ENCODE peak calls at places on chromosomes 6 and 20, in eight cellular contexts. One of them, this sample, is unnamed.

GRCh38 chr20:19814241-19814640 is 56.2 kb downstream of the RIN2 start:
- DNase-seq in Panc1: no peak
- DNase-seq in heart left ventricle: no peak
- DNase-seq in A549: no peak
- DNase-seq in heart right ventricle: no peak
- DNase-seq in GM23248: no peak
- DNase-seq in DND-41: no peak
- DNase-seq in fibroblast of lung: no peak
- DNase-seq in this sample: no peak

GRCh38 chr6:40706222-40706621 is 119.1 kb upstream of the LRFN2 start:
- DNase-seq in Panc1: no peak
- DNase-seq in heart left ventricle: no peak
- DNase-seq in A549: no peak
- DNase-seq in heart right ventricle: no peak
- DNase-seq in GM23248: no peak
- DNase-seq in DND-41: no peak
- DNase-seq in fibroblast of lung: no peak
- DNase-seq in this sample: no peak

GRCh38 chr20:21710341-21710740 is 4.9 kb downstream of the PAX1 start:
- DNase-seq in Panc1: no peak
- DNase-seq in heart left ventricle: no peak
- DNase-seq in A549: no peak
- DNase-seq in heart right ventricle: no peak
- DNase-seq in GM23248: no peak
- DNase-seq in DND-41: no peak
- DNase-seq in fibroblast of lung: no peak
- DNase-seq in this sample: no peak

GRCh38 chr20:55684578-55684977 is 320.7 kb downstream of the CBLN4 start:
- DNase-seq in Panc1: no peak
- DNase-seq in heart left ventricle: no peak
- DNase-seq in A549: no peak
- DNase-seq in heart right ventricle: peak; percentile 6
- DNase-seq in GM23248: no peak
- DNase-seq in DND-41: no peak
- DNase-seq in fibroblast of lung: no peak
- DNase-seq in this sample: no peak

GRCh38 chr6:73710470-73710869 is 14.5 kb downstream of the CD109 start:
- DNase-seq in Panc1: no peak
- DNase-seq in heart left ventricle: no peak
- DNase-seq in A549: no peak
- DNase-seq in heart right ventricle: no peak
- DNase-seq in GM23248: peak; percentile 40
- DNase-seq in DND-41: no peak
- DNase-seq in fibroblast of lung: peak; percentile 44
- DNase-seq in this sample: no peak

GRCh38 chr20:40657526-40657925 is 31.5 kb downstream of the MAFB start:
- DNase-seq in Panc1: no peak
- DNase-seq in heart left ventricle: no peak
- DNase-seq in A549: no peak
- DNase-seq in heart right ventricle: no peak
- DNase-seq in GM23248: peak; percentile 71
- DNase-seq in DND-41: no peak
- DNase-seq in fibroblast of lung: no peak
- DNase-seq in this sample: peak; percentile 60

GRCh38 chr6:134533991-134534390 is 216.1 kb upstream of the SGK1 start:
- DNase-seq in Panc1: no peak
- DNase-seq in heart left ventricle: peak; percentile 30
- DNase-seq in A549: no peak
- DNase-seq in heart right ventricle: no peak
- DNase-seq in GM23248: no peak
- DNase-seq in DND-41: no peak
- DNase-seq in fibroblast of lung: no peak
- DNase-seq in this sample: no peak

GRCh38 chr20:20734475-20734948 is 22.1 kb upstream of the RALGAPA2 start:
- DNase-seq in Panc1: no peak
- DNase-seq in heart left ventricle: no peak
- DNase-seq in A549: no peak
- DNase-seq in heart right ventricle: no peak
- DNase-seq in GM23248: no peak
- DNase-seq in DND-41: peak; percentile 13
- DNase-seq in fibroblast of lung: no peak
- DNase-seq in this sample: no peak

GRCh38 chr6:154721460-154721859 is 11.8 kb upstream of the SCAF8 start:
- DNase-seq in Panc1: no peak
- DNase-seq in heart left ventricle: no peak
- DNase-seq in A549: no peak
- DNase-seq in heart right ventricle: no peak
- DNase-seq in GM23248: peak; percentile 43
- DNase-seq in DND-41: no peak
- DNase-seq in fibroblast of lung: peak; percentile 46
- DNase-seq in this sample: no peak

GRCh38 chr6:42436825-42437224 is 14.9 kb downstream of the TRERF1 start:
- DNase-seq in Panc1: no peak
- DNase-seq in heart left ventricle: no peak
- DNase-seq in A549: no peak
- DNase-seq in heart right ventricle: no peak
- DNase-seq in GM23248: peak; percentile 38
- DNase-seq in DND-41: no peak
- DNase-seq in fibroblast of lung: no peak
- DNase-seq in this sample: no peak

GRCh38 chr6:27145731-27146455 is 101.6 kb upstream of the PRSS16 start:
- DNase-seq in Panc1: peak; percentile 73
- DNase-seq in heart left ventricle: peak; percentile 83
- DNase-seq in A549: no peak
- DNase-seq in heart right ventricle: peak; percentile 85
- DNase-seq in GM23248: peak; percentile 93
- DNase-seq in DND-41: peak; percentile 90
- DNase-seq in fibroblast of lung: peak; percentile 94
- DNase-seq in this sample: peak; percentile 91

GRCh38 chr6:158629376-158630221 is 14.9 kb downstream of the DYNLT1 start:
- DNase-seq in Panc1: no peak
- DNase-seq in heart left ventricle: no peak
- DNase-seq in A549: no peak
- DNase-seq in heart right ventricle: no peak
- DNase-seq in GM23248: no peak
- DNase-seq in DND-41: no peak
- DNase-seq in fibroblast of lung: no peak
- DNase-seq in this sample: peak; percentile 64

GRCh38 chr6:42249279-42249678 is 31.6 kb upstream of the MRPS10 start:
- DNase-seq in Panc1: no peak
- DNase-seq in heart left ventricle: peak; percentile 44
- DNase-seq in A549: no peak
- DNase-seq in heart right ventricle: peak; percentile 52
- DNase-seq in GM23248: peak; percentile 39
- DNase-seq in DND-41: no peak
- DNase-seq in fibroblast of lung: no peak
- DNase-seq in this sample: no peak

GRCh38 chr20:36040571-36040970 is 72.2 kb downstream of the CNBD2 start:
- DNase-seq in Panc1: no peak
- DNase-seq in heart left ventricle: no peak
- DNase-seq in A549: no peak
- DNase-seq in heart right ventricle: no peak
- DNase-seq in GM23248: no peak
- DNase-seq in DND-41: no peak
- DNase-seq in fibroblast of lung: no peak
- DNase-seq in this sample: no peak

GRCh38 chr6:14354919-14355572 is 237.5 kb downstream of the CD83 start:
- DNase-seq in Panc1: no peak
- DNase-seq in heart left ventricle: peak; percentile 68
- DNase-seq in A549: no peak
- DNase-seq in heart right ventricle: peak; percentile 63
- DNase-seq in GM23248: peak; percentile 90
- DNase-seq in DND-41: peak; percentile 76
- DNase-seq in fibroblast of lung: peak; percentile 87
- DNase-seq in this sample: peak; percentile 78

GRCh38 chr20:63491078-63491477 is 7.8 kb downstream of the EEF1A2 start:
- DNase-seq in Panc1: no peak
- DNase-seq in heart left ventricle: no peak
- DNase-seq in A549: no peak
- DNase-seq in heart right ventricle: no peak
- DNase-seq in GM23248: no peak
- DNase-seq in DND-41: no peak
- DNase-seq in fibroblast of lung: no peak
- DNase-seq in this sample: no peak

GRCh38 chr20:2814587-2815051 is at the start of gene C20orf141:
- DNase-seq in Panc1: peak; percentile 50
- DNase-seq in heart left ventricle: no peak
- DNase-seq in A549: peak; percentile 59
- DNase-seq in heart right ventricle: no peak
- DNase-seq in GM23248: peak; percentile 99
- DNase-seq in DND-41: no peak
- DNase-seq in fibroblast of lung: peak; percentile 96
- DNase-seq in this sample: no peak

GRCh38 chr20:62632575-62632974 is 9.7 kb upstream of the SLCO4A1 start:
- DNase-seq in Panc1: no peak
- DNase-seq in heart left ventricle: no peak
- DNase-seq in A549: no peak
- DNase-seq in heart right ventricle: no peak
- DNase-seq in GM23248: no peak
- DNase-seq in DND-41: no peak
- DNase-seq in fibroblast of lung: no peak
- DNase-seq in this sample: no peak

GRCh38 chr6:166551797-166552495 is 34.5 kb downstream of the RAMACL start:
- DNase-seq in Panc1: no peak
- DNase-seq in heart left ventricle: no peak
- DNase-seq in A549: no peak
- DNase-seq in heart right ventricle: no peak
- DNase-seq in GM23248: no peak
- DNase-seq in DND-41: no peak
- DNase-seq in fibroblast of lung: no peak
- DNase-seq in this sample: no peak

GRCh38 chr6:132391391-132392291 is 9.6 kb downstream of the MOXD1 start:
- DNase-seq in Panc1: no peak
- DNase-seq in heart left ventricle: peak; percentile 18
- DNase-seq in A549: no peak
- DNase-seq in heart right ventricle: peak; percentile 21
- DNase-seq in GM23248: peak; percentile 95
- DNase-seq in DND-41: no peak
- DNase-seq in fibroblast of lung: peak; percentile 97
- DNase-seq in this sample: no peak

DNA sequence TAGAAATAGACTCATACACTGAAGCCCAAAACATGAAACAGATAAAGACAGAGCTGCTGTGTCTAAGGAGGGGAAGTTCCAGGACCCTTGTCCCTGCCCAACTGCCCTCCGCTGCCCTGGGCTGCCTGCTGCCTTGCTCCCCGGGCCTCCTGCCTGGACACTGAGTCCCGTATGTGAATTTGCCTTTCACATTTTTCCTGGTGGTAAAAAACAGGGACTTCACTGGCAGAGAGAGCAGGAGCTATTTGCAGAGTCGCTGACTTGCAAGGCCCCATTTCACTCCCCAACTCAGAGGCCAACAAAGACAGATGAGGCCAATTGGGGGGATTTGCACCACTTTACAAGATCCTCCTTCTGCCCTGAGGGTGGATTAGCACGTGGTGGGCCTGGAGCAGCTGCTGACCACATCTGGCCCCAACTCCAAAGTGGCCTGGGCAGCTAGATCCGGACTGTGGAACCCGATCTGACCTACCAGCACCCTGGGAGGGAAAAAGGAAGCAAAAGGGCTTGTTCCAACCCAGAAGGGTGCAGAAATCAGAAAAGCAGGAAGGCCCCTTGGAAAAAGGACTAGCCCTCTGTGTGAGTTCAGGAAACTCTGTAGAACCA is 61.4 kb downstream of the NOL4L start:
- DNase-seq in Panc1: no peak
- DNase-seq in heart left ventricle: no peak
- DNase-seq in A549: no peak
- DNase-seq in heart right ventricle: no peak
- DNase-seq in GM23248: no peak
- DNase-seq in DND-41: no peak
- DNase-seq in fibroblast of lung: no peak
- DNase-seq in this sample: no peak
- H3K27ac ChIP-seq in Panc1: no peak overlapping the region
- H3K27ac ChIP-seq in heart left ventricle: no peak overlapping the region
- H3K27ac ChIP-seq in A549: no peak overlapping the region
- H3K27ac ChIP-seq in heart right ventricle: no peak overlapping the region
- H3K27ac ChIP-seq in GM23248: no peak overlapping the region
- H3K27ac ChIP-seq in DND-41: peak overlapping the region; percentile 65
- H3K27ac ChIP-seq in fibroblast of lung: no peak overlapping the region
- H3K27ac ChIP-seq in this sample: no peak overlapping the region

GRCh38 chr6:170284866-170285469 is 5.9 kb downstream of the DLL1 start:
- DNase-seq in Panc1: no peak
- DNase-seq in heart left ventricle: no peak
- DNase-seq in A549: no peak
- DNase-seq in heart right ventricle: no peak
- DNase-seq in GM23248: no peak
- DNase-seq in DND-41: no peak
- DNase-seq in fibroblast of lung: no peak
- DNase-seq in this sample: no peak
- H3K27ac ChIP-seq in Panc1: no peak overlapping the region
- H3K27ac ChIP-seq in heart left ventricle: no peak overlapping the region
- H3K27ac ChIP-seq in A549: no peak overlapping the region
- H3K27ac ChIP-seq in heart right ventricle: no peak overlapping the region
- H3K27ac ChIP-seq in GM23248: no peak overlapping the region
- H3K27ac ChIP-seq in DND-41: no peak overlapping the region
- H3K27ac ChIP-seq in fibroblast of lung: no peak overlapping the region
- H3K27ac ChIP-seq in this sample: no peak overlapping the region

GRCh38 chr6:4511626-4512010 is 264.6 kb upstream of the CDYL start:
- DNase-seq in Panc1: no peak
- DNase-seq in heart left ventricle: peak; percentile 25
- DNase-seq in A549: no peak
- DNase-seq in heart right ventricle: peak; percentile 7
- DNase-seq in GM23248: no peak
- DNase-seq in DND-41: no peak
- DNase-seq in fibroblast of lung: no peak
- DNase-seq in this sample: no peak

GRCh38 chr6:4512101-4512500 is 264.1 kb upstream of the CDYL start:
- DNase-seq in Panc1: no peak
- DNase-seq in heart left ventricle: no peak
- DNase-seq in A549: no peak
- DNase-seq in heart right ventricle: no peak
- DNase-seq in GM23248: no peak
- DNase-seq in DND-41: no peak
- DNase-seq in fibroblast of lung: no peak
- DNase-seq in this sample: no peak

GRCh38 chr6:4509506-4509905 is 266.7 kb upstream of the CDYL start:
- DNase-seq in Panc1: no peak
- DNase-seq in heart left ventricle: no peak
- DNase-seq in A549: no peak
- DNase-seq in heart right ventricle: no peak
- DNase-seq in GM23248: no peak
- DNase-seq in DND-41: no peak
- DNase-seq in fibroblast of lung: no peak
- DNase-seq in this sample: no peak

GRCh38 chr6:4510317-4510716 is 265.9 kb upstream of the CDYL start:
- DNase-seq in Panc1: no peak
- DNase-seq in heart left ventricle: no peak
- DNase-seq in A549: no peak
- DNase-seq in heart right ventricle: no peak
- DNase-seq in GM23248: no peak
- DNase-seq in DND-41: no peak
- DNase-seq in fibroblast of lung: no peak
- DNase-seq in this sample: no peak

GRCh38 chr6:4510906-4511625 is 265.1 kb upstream of the CDYL start:
- DNase-seq in Panc1: no peak
- DNase-seq in heart left ventricle: no peak
- DNase-seq in A549: no peak
- DNase-seq in heart right ventricle: no peak
- DNase-seq in GM23248: no peak
- DNase-seq in DND-41: no peak
- DNase-seq in fibroblast of lung: no peak
- DNase-seq in this sample: no peak
- H3K27ac ChIP-seq in Panc1: no peak overlapping the region
- H3K27ac ChIP-seq in heart left ventricle: no peak overlapping the region
- H3K27ac ChIP-seq in A549: no peak overlapping the region
- H3K27ac ChIP-seq in heart right ventricle: no peak overlapping the region
- H3K27ac ChIP-seq in GM23248: no peak overlapping the region
- H3K27ac ChIP-seq in DND-41: no peak overlapping the region
- H3K27ac ChIP-seq in fibroblast of lung: no peak overlapping the region
- H3K27ac ChIP-seq in this sample: no peak overlapping the region

GRCh38 chr20:34388678-34389077 is 25.6 kb downstream of the ITCH start:
- DNase-seq in Panc1: no peak
- DNase-seq in heart left ventricle: no peak
- DNase-seq in A549: no peak
- DNase-seq in heart right ventricle: no peak
- DNase-seq in GM23248: no peak
- DNase-seq in DND-41: no peak
- DNase-seq in fibroblast of lung: no peak
- DNase-seq in this sample: no peak
- H3K27ac ChIP-seq in Panc1: peak overlapping the region; percentile 67
- H3K27ac ChIP-seq in heart left ventricle: no peak overlapping the region
- H3K27ac ChIP-seq in A549: peak overlapping the region; percentile 86
- H3K27ac ChIP-seq in heart right ventricle: no peak overlapping the region
- H3K27ac ChIP-seq in GM23248: peak overlapping the region; percentile 87
- H3K27ac ChIP-seq in DND-41: no peak overlapping the region
- H3K27ac ChIP-seq in fibroblast of lung: peak overlapping the region; percentile 31
- H3K27ac ChIP-seq in this sample: no peak overlapping the region